ENCODE peak calls at places on chromosomes 1 and 21, in seven cellular contexts. O is A549, R is SK-N-SH, L is HCT116, I is GM12878, C is HepG2, P is K562. X is an unnamed sample.

GRCh38 chr1:58762806-58763205 is 21.0 kb downstream of the JUN start:
- DNase-seq in O (no peak), R (no peak), L (no peak), I (no peak), C (no peak), P (no peak), X (no peak)

GRCh38 chr1:201756411-201756810 is 72.5 kb upstream of the IPO9 start:
- DNase-seq in O (no peak), R (no peak), L (no peak), I (no peak), C (no peak), P (no peak), X (no peak)

GRCh38 chr1:86502721-86503430 is 34.1 kb downstream of the CLCA1 start:
- DNase-seq in O (no peak), R (no peak), L (no peak), I (no peak), C (peak; percentile 6), P (no peak), X (peak; percentile 94)

GRCh38 chr1:205251576-205251975 is 23.8 kb downstream of the TMCC2 start:
- DNase-seq in O (no peak), R (no peak), L (no peak), I (no peak), C (no peak), P (no peak), X (no peak)

GRCh38 chr1:185996211-185996610 is 262.0 kb downstream of the HMCN1 start:
- DNase-seq in O (no peak), R (no peak), L (no peak), I (no peak), C (no peak), P (no peak), X (no peak)

GRCh38 chr1:106952766-106953165 is 103.7 kb upstream of the PRMT6 start:
- DNase-seq in O (no peak), R (no peak), L (no peak), I (no peak), C (no peak), P (no peak), X (no peak)

GRCh38 chr1:200968469-200969410 is 54.8 kb downstream of the KIF21B start:
- DNase-seq in O (no peak), R (no peak), L (no peak), I (no peak), C (no peak), P (no peak), X (no peak)

GRCh38 chr21:42013901-42014300 is 3.7 kb upstream of the ZBTB21 start:
- DNase-seq in O (no peak), R (no peak), L (no peak), I (no peak), C (no peak), P (no peak), X (no peak)

GRCh38 chr21:44835647-44835973 is 17.7 kb upstream of the SUMO3 start:
- DNase-seq in O (no peak), R (no peak), L (no peak), I (no peak), C (no peak), P (no peak), X (no peak)

GRCh38 chr1:43968348-43968948 is 1.4 kb upstream of the DPH2 start:
- DNase-seq in O (no peak), R (no peak), L (no peak), I (no peak), C (no peak), P (peak; percentile 68), X (peak; percentile 88)

GRCh38 chr1:90616395-90616794 is 100.7 kb downstream of the BARHL2 start:
- DNase-seq in O (no peak), R (peak; percentile 8), L (peak; percentile 18), I (no peak), C (peak; percentile 14), P (peak; percentile 43), X (peak; percentile 77)

GRCh38 chr1:55402676-55403464 is 187.7 kb upstream of the USP24 start:
- DNase-seq in O (no peak), R (no peak), L (no peak), I (no peak), C (no peak), P (no peak), X (no peak)

GRCh38 chr1:74504125-74505065 is 8.0 kb downstream of the LRRC53 start:
- DNase-seq in O (peak; percentile 2), R (peak; percentile 59), L (peak; percentile 19), I (peak; percentile 33), C (peak; percentile 38), P (peak; percentile 12), X (peak; percentile 84)

GRCh38 chr1:179973198-179974114 is 18.8 kb downstream of the CEP350 start:
- DNase-seq in O (no peak), R (no peak), L (no peak), I (no peak), C (no peak), P (no peak), X (no peak)

GRCh38 chr1:225448146-225448805 is 20.4 kb upstream of the LBR start:
- DNase-seq in O (no peak), R (no peak), L (no peak), I (no peak), C (peak; percentile 76), P (no peak), X (no peak)

GRCh38 chr1:90778487-90778886 is 61.4 kb upstream of the BARHL2 start:
- DNase-seq in O (no peak), R (no peak), L (no peak), I (no peak), C (no peak), P (no peak), X (no peak)

GRCh38 chr21:43599728-43600127 is 59.6 kb downstream of the HSF2BP start:
- DNase-seq in O (no peak), R (no peak), L (no peak), I (no peak), C (no peak), P (no peak), X (no peak)

GRCh38 chr21:43597845-43598244 is 61.4 kb downstream of the HSF2BP start:
- DNase-seq in O (no peak), R (no peak), L (no peak), I (no peak), C (no peak), P (no peak), X (no peak)

GRCh38 chr21:43596616-43597015 is 62.7 kb downstream of the HSF2BP start:
- DNase-seq in O (no peak), R (no peak), L (no peak), I (no peak), C (no peak), P (no peak), X (no peak)

GRCh38 chr21:43597052-43597451 is 62.2 kb downstream of the HSF2BP start:
- DNase-seq in O (no peak), R (no peak), L (no peak), I (no peak), C (peak; percentile 69), P (no peak), X (no peak)

DNA sequence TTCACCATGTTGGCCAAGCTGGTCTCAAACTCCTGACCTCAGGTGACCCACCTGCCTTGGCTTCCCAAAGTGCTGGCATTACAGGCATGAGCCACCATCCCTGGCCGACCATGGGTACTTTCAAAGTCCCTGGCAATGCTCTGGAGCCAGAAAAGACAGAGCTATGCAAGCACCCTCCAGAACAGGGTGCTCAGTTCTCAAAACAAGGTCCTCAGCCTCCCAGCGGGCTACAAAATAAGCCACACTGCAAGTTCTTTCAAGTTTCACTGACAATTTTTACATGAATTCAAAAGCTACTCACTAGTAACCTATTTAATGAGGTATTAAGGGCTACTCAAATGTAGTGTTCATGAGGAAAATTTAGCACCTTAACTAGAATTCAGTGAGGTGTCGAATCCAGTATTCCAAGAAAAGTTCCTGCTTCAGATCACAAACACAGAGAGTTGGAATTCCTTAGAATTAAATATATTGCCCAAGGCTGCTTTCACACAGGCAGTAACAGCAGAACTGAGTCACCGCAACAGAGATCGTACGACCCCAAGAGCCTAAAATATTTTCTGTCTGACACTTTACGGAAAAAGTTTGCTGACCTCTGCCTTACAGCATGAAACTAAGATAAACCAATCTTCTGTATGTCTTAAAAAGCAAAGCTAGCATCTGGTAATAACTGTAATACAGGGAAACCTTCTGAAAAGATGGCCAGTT is 60.7 kb downstream of the HSF2BP start:
- DNase-seq in O (no peak), R (no peak), L (no peak), I (no peak), C (no peak), P (no peak), X (no peak)
- H3K4me3 ChIP-seq in O (no peak overlapping the region), R (no peak overlapping the region), L (no peak overlapping the region), I (no peak overlapping the region), C (no peak overlapping the region), P (no peak overlapping the region), X (no peak overlapping the region)

DNA sequence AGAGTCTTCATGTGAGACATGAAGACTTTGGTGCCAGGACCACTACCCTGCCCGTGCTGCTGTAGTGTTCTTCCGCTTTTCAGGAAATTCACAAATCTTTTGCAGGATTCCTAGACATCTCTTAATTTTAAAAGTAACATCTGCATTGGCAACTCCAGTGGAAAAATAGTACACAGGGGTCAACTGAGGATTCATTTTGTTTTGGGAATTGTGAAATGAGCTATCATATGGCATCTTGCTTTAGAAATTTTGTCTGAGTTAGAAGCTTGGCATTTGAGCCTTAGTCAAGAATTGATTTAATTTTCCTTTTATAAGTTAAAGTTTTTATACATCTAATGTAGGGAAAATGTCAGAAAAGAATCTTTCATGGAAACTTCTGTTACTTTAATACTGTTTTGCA is 7.2 kb downstream of the PRDM2 start:
- DNase-seq in O (no peak), R (no peak), L (no peak), I (no peak), C (no peak), P (no peak), X (no peak)
- TF ChIP-seq REST in O (no peak), R (no peak), L (no peak), I (no peak), C (no peak), P (no peak), X (no peak)

GRCh38 chr1:230079211-230079590 is 12.2 kb downstream of the GALNT2 start:
- DNase-seq in O (no peak), R (no peak), L (no peak), I (no peak), C (no peak), P (no peak), X (no peak)
- H3K4me2 ChIP-seq in O (no peak overlapping the region), R (peak overlapping the region; percentile 23), L (no peak overlapping the region), I (no peak overlapping the region), C (no peak overlapping the region), P (no peak overlapping the region), X (no peak overlapping the region)

GRCh38 chr1:20731057-20731991 is 1.2 kb downstream of the SH2D5 start:
- DNase-seq in O (no peak), R (peak; percentile 69), L (no peak), I (no peak), C (no peak), P (no peak), X (no peak)
- H3K4me3 ChIP-seq in O (peak overlapping the region; percentile 80), R (peak overlapping the region; percentile 68), L (peak overlapping the region; percentile 56), I (peak overlapping the region; percentile 50), C (peak overlapping the region; percentile 65), P (no peak overlapping the region), X (peak overlapping the region; percentile 87)

GRCh38 chr1:195714248-195714647 is 894.0 kb downstream of the KCNT2 start:
- DNase-seq in O (no peak), R (no peak), L (no peak), I (no peak), C (no peak), P (no peak), X (no peak)
- TF ChIP-seq REST in O (no peak), R (no peak), L (no peak), I (no peak), C (no peak), P (no peak), X (no peak)

GRCh38 chr1:175771301-175771700 is 27.9 kb upstream of the TNR start:
- DNase-seq in O (no peak), R (no peak), L (no peak), I (no peak), C (no peak), P (no peak), X (no peak)
- H3K4me2 ChIP-seq in O (no peak overlapping the region), R (no peak overlapping the region), L (no peak overlapping the region), I (no peak overlapping the region), C (no peak overlapping the region), P (no peak overlapping the region), X (no peak overlapping the region)